ENCODE peak calls at places on chromosomes 1 and 21, in four cellular contexts. U is activated naive CD8-positive, alpha-beta T cell treated with anti-CD3 and anti-CD28 coated beads for 36 hours; P is testis; K is glutamatergic neuron. H is an unnamed sample.

GRCh38 chr1:41431490-41432350 is 52.8 kb downstream of the EDN2 start:
- DNase-seq in U (no peak), K (no peak), P (peak; percentile 39), H (no peak)

GRCh38 chr21:44933199-44933937 is 6.5 kb upstream of the SLX9 start:
- DNase-seq in P (no peak), U (no peak), K (no peak), H (no peak)

GRCh38 chr1:2546515-2547209 is 9.5 kb upstream of the TNFRSF14 start:
- DNase-seq in K (peak; percentile 70), P (peak; percentile 79), U (peak; percentile 90), H (no peak)

GRCh38 chr1:83996621-83997020 is 2.3 kb downstream of the TTLL7 start:
- DNase-seq in U (no peak), K (no peak), P (no peak), H (no peak)

GRCh38 chr1:36784147-36784862 is 250.0 kb downstream of the GRIK3 start:
- DNase-seq in P (peak; percentile 19), U (no peak), K (no peak), H (no peak)

GRCh38 chr1:186082235-186082937 is 292.7 kb downstream of the TPR start:
- DNase-seq in U (peak; percentile 18), K (peak; percentile 63), P (peak; percentile 66), H (peak; percentile 24)

GRCh38 chr1:56473582-56474270 is 105.6 kb downstream of the PLPP3 start:
- DNase-seq in P (no peak), K (no peak), U (no peak), H (no peak)

GRCh38 chr1:191371626-191372025 is 786.6 kb upstream of the RGS18 start:
- DNase-seq in P (no peak), U (no peak), K (no peak), H (no peak)

GRCh38 chr1:229323885-229324553 is 18.8 kb downstream of the CCSAP start:
- DNase-seq in P (no peak), K (no peak), U (no peak), H (no peak)

GRCh38 chr1:186244825-186245224 is 130.2 kb downstream of the TPR start:
- DNase-seq in P (peak; percentile 17), U (no peak), K (peak; percentile 28), H (no peak)

GRCh38 chr1:82874041-82874440 is 1073.3 kb downstream of the ADGRL2 start:
- DNase-seq in P (no peak), K (no peak), U (no peak), H (no peak)

GRCh38 chr1:166839600-166840308 is 479 bp downstream of the POGK start:
- DNase-seq in U (peak; percentile 66), K (peak; percentile 72), P (peak; percentile 58), H (no peak)

GRCh38 chr21:38661296-38662223 is 144.2 kb upstream of the ETS2 start:
- DNase-seq in P (no peak), U (peak; percentile 20), K (peak; percentile 47), H (no peak)

GRCh38 chr1:240149488-240150094 is 57.9 kb downstream of the FMN2 start:
- DNase-seq in U (no peak), P (no peak), K (no peak), H (no peak)

GRCh38 chr1:110098222-110099026 is 13.8 kb upstream of the UBL4B start:
- DNase-seq in K (no peak), U (no peak), P (no peak), H (no peak)

GRCh38 chr1:209422281-209422680 is 161.2 kb upstream of the CAMK1G start:
- DNase-seq in U (no peak), K (no peak), P (no peak), H (no peak)

H was measured in HFF-Myc.